ENCODE peak calls at places on chromosomes 6 and 20, in four cellular contexts. One of them, this sample, is unnamed.

GRCh38 chr6:10140121-10140520 is 274.8 kb downstream of the TFAP2A start:
- DNase-seq in IMR-90: no peak
- DNase-seq in neuronal stem cell: no peak
- DNase-seq in mesendoderm: peak
- DNase-seq in this sample: no peak

GRCh38 chr6:71222676-71223075 is 65.9 kb upstream of the OGFRL1 start:
- DNase-seq in mesendoderm: no peak
- DNase-seq in neuronal stem cell: no peak
- DNase-seq in IMR-90: no peak
- DNase-seq in this sample: no peak

GRCh38 chr6:134247271-134247833 is 70.6 kb downstream of the SGK1 start:
- DNase-seq in mesendoderm: no peak
- DNase-seq in neuronal stem cell: no peak
- DNase-seq in IMR-90: no peak
- DNase-seq in this sample: no peak

GRCh38 chr6:157036245-157036681 is 259.1 kb downstream of the ARID1B start:
- DNase-seq in neuronal stem cell: no peak
- DNase-seq in IMR-90: peak
- DNase-seq in mesendoderm: peak
- DNase-seq in this sample: no peak

GRCh38 chr20:43941476-43942212 is 27.0 kb downstream of the TOX2 start:
- DNase-seq in mesendoderm: no peak
- DNase-seq in neuronal stem cell: no peak
- DNase-seq in IMR-90: peak
- DNase-seq in this sample: no peak

GRCh38 chr20:11047559-11047958 is 373.8 kb upstream of the JAG1 start:
- DNase-seq in neuronal stem cell: no peak
- DNase-seq in mesendoderm: peak
- DNase-seq in IMR-90: no peak
- DNase-seq in this sample: no peak

GRCh38 chr6:151765444-151765886 is 42.0 kb upstream of the ESR1 start:
- DNase-seq in neuronal stem cell: peak
- DNase-seq in IMR-90: peak
- DNase-seq in mesendoderm: peak
- DNase-seq in this sample: no peak

GRCh38 chr20:58667975-58668374 is 16.9 kb downstream of the STX16 start:
- DNase-seq in mesendoderm: peak
- DNase-seq in neuronal stem cell: no peak
- DNase-seq in IMR-90: no peak
- DNase-seq in this sample: no peak

GRCh38 chr6:21748343-21749063 is 155.0 kb downstream of the SOX4 start:
- DNase-seq in IMR-90: peak
- DNase-seq in neuronal stem cell: no peak
- DNase-seq in mesendoderm: peak
- DNase-seq in this sample: no peak

GRCh38 chr6:149936743-149937142 is 5.1 kb upstream of the ULBP2 start:
- DNase-seq in neuronal stem cell: no peak
- DNase-seq in IMR-90: no peak
- DNase-seq in mesendoderm: no peak
- DNase-seq in this sample: no peak

GRCh38 chr6:63272397-63272796 is 47.4 kb downstream of the LGSN start:
- DNase-seq in IMR-90: peak
- DNase-seq in neuronal stem cell: no peak
- DNase-seq in mesendoderm: peak
- DNase-seq in this sample: no peak

GRCh38 chr6:142940487-142940886 is 4.5 kb downstream of the HIVEP2 start:
- DNase-seq in neuronal stem cell: no peak
- DNase-seq in IMR-90: peak
- DNase-seq in mesendoderm: peak
- DNase-seq in this sample: no peak

GRCh38 chr20:663315-664090 is 10.5 kb upstream of the SRXN1 start:
- DNase-seq in mesendoderm: peak
- DNase-seq in neuronal stem cell: no peak
- DNase-seq in IMR-90: peak
- DNase-seq in this sample: peak

GRCh38 chr6:150517175-150517574 is 82.5 kb upstream of the PLEKHG1 start:
- DNase-seq in IMR-90: no peak
- DNase-seq in mesendoderm: no peak
- DNase-seq in neuronal stem cell: no peak
- DNase-seq in this sample: no peak

GRCh38 chr6:73050706-73051105 is 174.6 kb downstream of the KHDC1L start:
- DNase-seq in IMR-90: peak
- DNase-seq in mesendoderm: no peak
- DNase-seq in neuronal stem cell: no peak
- DNase-seq in this sample: no peak

GRCh38 chr6:141685416-141685815 is 447.3 kb upstream of the GJE1 start:
- DNase-seq in neuronal stem cell: no peak
- DNase-seq in IMR-90: peak
- DNase-seq in mesendoderm: no peak
- DNase-seq in this sample: no peak

GRCh38 chr20:1334761-1335160 is 5.8 kb upstream of the SDCBP2 start:
- DNase-seq in neuronal stem cell: no peak
- DNase-seq in IMR-90: no peak
- DNase-seq in mesendoderm: peak
- DNase-seq in this sample: peak

GRCh38 chr6:68726992-68727391 is 91.9 kb downstream of the ADGRB3 start:
- DNase-seq in IMR-90: no peak
- DNase-seq in mesendoderm: no peak
- DNase-seq in neuronal stem cell: no peak
- DNase-seq in this sample: no peak

GRCh38 chr20:58308680-58309527 is 611 bp upstream of the RAB22A start:
- DNase-seq in neuronal stem cell: peak
- DNase-seq in IMR-90: peak
- DNase-seq in mesendoderm: peak
- DNase-seq in this sample: peak

GRCh38 chr6:155444120-155444917 is 11.3 kb downstream of the NOX3 start:
- DNase-seq in IMR-90: peak
- DNase-seq in mesendoderm: peak
- DNase-seq in neuronal stem cell: no peak
- DNase-seq in this sample: no peak

GRCh38 chr6:36329798-36330291 is 6.8 kb downstream of the BNIP5 start:
- DNase-seq in neuronal stem cell: no peak
- DNase-seq in mesendoderm: peak
- DNase-seq in IMR-90: no peak
- DNase-seq in this sample: peak

GRCh38 chr6:15874821-15875220 is 212.0 kb upstream of the DTNBP1 start:
- DNase-seq in neuronal stem cell: no peak
- DNase-seq in IMR-90: peak
- DNase-seq in mesendoderm: no peak
- DNase-seq in this sample: no peak

GRCh38 chr6:98871057-98871456 is 36.7 kb downstream of the POU3F2 start:
- DNase-seq in IMR-90: no peak
- DNase-seq in neuronal stem cell: no peak
- DNase-seq in mesendoderm: no peak
- DNase-seq in this sample: no peak

GRCh38 chr6:90026216-90026615 is 131.9 kb downstream of the GJA10 start:
- DNase-seq in neuronal stem cell: no peak
- DNase-seq in IMR-90: no peak
- DNase-seq in mesendoderm: no peak
- DNase-seq in this sample: no peak

GRCh38 chr6:36618366-36619355 is 24.5 kb downstream of the SRSF3 start:
- DNase-seq in IMR-90: no peak
- DNase-seq in neuronal stem cell: no peak
- DNase-seq in mesendoderm: peak
- DNase-seq in this sample: no peak

GRCh38 chr20:11799131-11799800 is 118.4 kb upstream of the BTBD3 start:
- DNase-seq in mesendoderm: peak
- DNase-seq in IMR-90: no peak
- DNase-seq in neuronal stem cell: no peak
- DNase-seq in this sample: no peak

GRCh38 chr20:33933469-33933909 is 60.2 kb upstream of the RALY start:
- DNase-seq in IMR-90: peak
- DNase-seq in neuronal stem cell: peak
- DNase-seq in mesendoderm: peak
- DNase-seq in this sample: peak

GRCh38 chr20:4961746-4962145 is 39.6 kb downstream of the SLC23A2 start:
- DNase-seq in mesendoderm: peak
- DNase-seq in neuronal stem cell: no peak
- DNase-seq in IMR-90: peak
- DNase-seq in this sample: no peak

GRCh38 chr20:17161661-17162410 is 65.0 kb upstream of the PCSK2 start:
- DNase-seq in mesendoderm: no peak
- DNase-seq in IMR-90: no peak
- DNase-seq in neuronal stem cell: no peak
- DNase-seq in this sample: no peak

GRCh38 chr6:96153775-96154174 is 138.0 kb downstream of the FUT9 start:
- DNase-seq in IMR-90: no peak
- DNase-seq in neuronal stem cell: no peak
- DNase-seq in mesendoderm: no peak
- DNase-seq in this sample: no peak

GRCh38 chr6:166333172-166333995 is 9.0 kb downstream of the SFT2D1 start:
- DNase-seq in mesendoderm: no peak
- DNase-seq in neuronal stem cell: no peak
- DNase-seq in IMR-90: no peak
- DNase-seq in this sample: no peak

GRCh38 chr6:34526241-34526972 is 29.7 kb downstream of the SPDEF start:
- DNase-seq in neuronal stem cell: no peak
- DNase-seq in mesendoderm: no peak
- DNase-seq in IMR-90: no peak
- DNase-seq in this sample: no peak

GRCh38 chr6:6861346-6861745 is 246.4 kb upstream of the RREB1 start:
- DNase-seq in mesendoderm: no peak
- DNase-seq in neuronal stem cell: no peak
- DNase-seq in IMR-90: no peak
- DNase-seq in this sample: no peak
- H3K4ac ChIP-seq in mesendoderm: no peak
- H3K4ac ChIP-seq in neuronal stem cell: no peak
- H3K4ac ChIP-seq in IMR-90: no peak
- H3K4ac ChIP-seq in this sample: no peak

DNA sequence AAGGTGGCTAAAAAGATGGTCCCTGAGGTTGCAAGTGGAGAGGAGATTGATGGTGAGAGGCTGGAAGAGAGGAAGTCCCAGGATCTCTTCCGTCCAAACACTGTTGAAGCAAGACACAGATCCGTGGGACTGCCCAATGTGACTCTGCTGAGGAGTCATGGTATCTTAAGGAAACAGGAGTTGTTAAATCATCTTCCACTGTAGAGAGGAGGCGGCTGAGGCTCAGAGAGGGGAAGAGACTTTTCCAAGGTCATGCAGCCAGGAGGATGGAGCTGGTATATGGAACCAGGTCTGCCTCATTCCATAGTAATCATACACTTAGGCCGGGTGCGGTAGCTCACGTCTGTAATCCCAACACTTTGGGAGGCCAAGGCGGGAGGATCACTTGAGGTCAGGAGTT is 4.1 kb upstream of the ZNF335 start:
- DNase-seq in neuronal stem cell: no peak
- DNase-seq in mesendoderm: no peak
- DNase-seq in IMR-90: no peak
- DNase-seq in this sample: no peak
- H2BK5ac ChIP-seq in neuronal stem cell: no peak
- H2BK5ac ChIP-seq in mesendoderm: no peak
- H2BK5ac ChIP-seq in IMR-90: no peak
- H2BK5ac ChIP-seq in this sample: no peak

GRCh38 chr20:50427740-50428462 is 82.3 kb upstream of the PTPN1 start:
- DNase-seq in IMR-90: no peak
- DNase-seq in neuronal stem cell: no peak
- DNase-seq in mesendoderm: no peak
- DNase-seq in this sample: no peak
- H2BK15ac ChIP-seq in IMR-90: peak
- H2BK15ac ChIP-seq in neuronal stem cell: no peak
- H2BK15ac ChIP-seq in mesendoderm: no peak
- H2BK15ac ChIP-seq in this sample: no peak

GRCh38 chr20:49431345-49431744 is 51.1 kb downstream of the KCNB1 start:
- DNase-seq in IMR-90: no peak
- DNase-seq in neuronal stem cell: no peak
- DNase-seq in mesendoderm: no peak
- DNase-seq in this sample: no peak

GRCh38 chr20:49432562-49432961 is 49.9 kb downstream of the KCNB1 start:
- DNase-seq in IMR-90: no peak
- DNase-seq in mesendoderm: peak
- DNase-seq in neuronal stem cell: no peak
- DNase-seq in this sample: no peak

GRCh38 chr20:49427751-49428518 is 54.5 kb downstream of the KCNB1 start:
- DNase-seq in IMR-90: no peak
- DNase-seq in mesendoderm: no peak
- DNase-seq in neuronal stem cell: no peak
- DNase-seq in this sample: no peak

GRCh38 chr20:49433387-49433786 is 49.1 kb downstream of the KCNB1 start:
- DNase-seq in mesendoderm: no peak
- DNase-seq in neuronal stem cell: no peak
- DNase-seq in IMR-90: no peak
- DNase-seq in this sample: no peak

DNA sequence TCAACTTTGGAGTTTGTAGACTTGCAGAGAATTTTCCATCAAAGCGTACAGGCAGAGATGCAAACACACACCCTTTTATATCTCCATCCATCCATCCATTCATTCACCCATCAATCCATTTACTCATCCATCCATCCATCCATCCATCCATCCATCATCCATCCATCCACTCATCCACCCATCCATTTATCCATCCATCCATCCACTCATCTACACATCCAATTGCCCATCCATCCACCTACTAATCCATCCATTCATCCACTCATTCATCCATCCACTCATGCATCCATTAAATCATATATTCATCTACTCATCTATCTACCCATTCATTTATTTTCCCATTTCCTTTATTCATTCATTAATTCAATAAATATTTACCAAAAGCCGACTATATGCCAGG is 52.1 kb downstream of the KCNB1 start:
- DNase-seq in neuronal stem cell: no peak
- DNase-seq in mesendoderm: no peak
- DNase-seq in IMR-90: no peak
- DNase-seq in this sample: no peak
- H3K4ac ChIP-seq in neuronal stem cell: no peak
- H3K4ac ChIP-seq in mesendoderm: no peak
- H3K4ac ChIP-seq in IMR-90: no peak
- H3K4ac ChIP-seq in this sample: no peak